ENCODE peak calls at places on chromosome 10, in eight cellular contexts. P, Y, N, M, W, U, K and Z are unnamed samples.

GRCh38 chr10:133004991-133005390 is 62.6 kb upstream of the CFAP46 start:
- DNase-seq in N (no peak), M (no peak), Y (no peak), W (no peak), K (no peak), U (no peak), P (no peak), Z (no peak)

GRCh38 chr10:15738237-15738928 is 18.7 kb upstream of the ITGA8 start:
- DNase-seq in W (peak), U (no peak), P (peak), N (no peak), K (no peak), M (no peak), Y (no peak), Z (no peak)

GRCh38 chr10:78432582-78432981 is 398.9 kb downstream of the RPS24 start:
- DNase-seq in U (peak), W (no peak), K (no peak), Y (no peak), P (peak), M (peak), N (no peak), Z (no peak)

GRCh38 chr10:23693895-23694294 is 255.0 kb downstream of the OTUD1 start:
- DNase-seq in K (no peak), P (peak), M (no peak), U (no peak), Y (no peak), N (no peak), W (no peak), Z (no peak)

GRCh38 chr10:73649876-73650536 is 5.8 kb downstream of the SYNPO2L start:
- DNase-seq in M (no peak), U (no peak), Y (no peak), N (no peak), K (no peak), P (no peak), W (no peak), Z (no peak)

GRCh38 chr10:132708936-132709335 is 77.0 kb downstream of the NKX6-2 start:
- DNase-seq in U (no peak), Y (no peak), P (peak), W (no peak), M (no peak), N (no peak), K (no peak), Z (no peak)

GRCh38 chr10:5551531-5552375 is 27.0 kb downstream of the CALML3 start:
- DNase-seq in U (peak), K (no peak), Y (no peak), N (no peak), M (peak), W (no peak), P (peak), Z (peak)

GRCh38 chr10:52284416-52285013 is 29.6 kb upstream of the DKK1 start:
- DNase-seq in P (no peak), K (no peak), U (no peak), Y (no peak), W (no peak), M (no peak), N (no peak), Z (no peak)

GRCh38 chr10:115321360-115321759 is 228.2 kb downstream of the ATRNL1 start:
- DNase-seq in K (no peak), N (no peak), W (no peak), M (peak), P (no peak), Y (no peak), U (no peak), Z (peak)

GRCh38 chr10:77879710-77880109 is 46.8 kb downstream of the DLG5 start:
- DNase-seq in Y (no peak), K (no peak), W (no peak), P (no peak), U (no peak), N (no peak), M (no peak), Z (no peak)

GRCh38 chr10:133167693-133168616 is 7.9 kb downstream of the KNDC1 start:
- DNase-seq in Y (no peak), M (no peak), W (no peak), U (no peak), N (no peak), P (no peak), K (no peak), Z (no peak)

GRCh38 chr10:98328163-98328562 is 60.2 kb upstream of the LOXL4 start:
- DNase-seq in W (no peak), M (no peak), P (no peak), U (no peak), N (no peak), Y (no peak), K (no peak), Z (no peak)

GRCh38 chr10:5281355-5281754 is 83.4 kb upstream of the UCN3 start:
- DNase-seq in N (no peak), U (no peak), Y (no peak), P (no peak), K (no peak), M (no peak), W (no peak), Z (no peak)

GRCh38 chr10:62761115-62761514 is 43.4 kb upstream of the ADO start:
- DNase-seq in W (no peak), M (no peak), Y (no peak), N (no peak), U (no peak), K (no peak), P (no peak), Z (peak)

GRCh38 chr10:97024181-97025073 is 161.3 kb downstream of the SLIT1 start:
- DNase-seq in N (no peak), P (no peak), W (no peak), Y (peak), K (no peak), U (no peak), M (no peak), Z (peak)

GRCh38 chr10:54139819-54140428 is 661.1 kb downstream of the PCDH15 start:
- DNase-seq in K (no peak), W (no peak), U (no peak), M (peak), Y (no peak), N (no peak), P (no peak), Z (no peak)

GRCh38 chr10:125149278-125150047 is 10.9 kb downstream of the CTBP2 start:
- DNase-seq in U (peak), N (no peak), M (peak), K (no peak), P (peak), W (no peak), Y (no peak), Z (no peak)

GRCh38 chr10:118499186-118499585 is 96.3 kb downstream of the PRLHR start:
- DNase-seq in U (no peak), N (no peak), M (no peak), Y (no peak), P (no peak), W (no peak), K (no peak), Z (no peak)

GRCh38 chr10:109838592-109839244 is 84.6 kb downstream of the XPNPEP1 start:
- DNase-seq in M (no peak), U (no peak), K (no peak), P (no peak), N (no peak), Y (no peak), W (no peak), Z (no peak)

GRCh38 chr10:78470267-78471103 is 436.8 kb downstream of the RPS24 start:
- DNase-seq in U (peak), N (no peak), K (no peak), M (no peak), W (peak), Y (no peak), P (no peak), Z (no peak)

GRCh38 chr10:132563485-132564248 is 26.1 kb downstream of the INPP5A start:
- DNase-seq in M (no peak), K (no peak), U (no peak), W (no peak), P (no peak), Y (no peak), N (peak), Z (no peak)

GRCh38 chr10:96890580-96890979 is 58.5 kb downstream of the LCOR start:
- DNase-seq in M (no peak), K (no peak), U (no peak), W (no peak), N (no peak), Y (no peak), P (no peak), Z (no peak)

GRCh38 chr10:14879055-14879800 is 562 bp downstream of the SUV39H2 start:
- DNase-seq in N (no peak), U (peak), P (no peak), Y (no peak), K (peak), M (peak), W (no peak), Z (peak)